ENCODE peak calls at places on chromosomes 12 and 14, in seven cellular contexts. One of them, this sample, is unnamed.

GRCh38 chr12:122291431-122291830 is 25.1 kb upstream of the VPS33A start:
- DNase-seq in ascending aorta: no peak
- DNase-seq in CD4-positive, alpha-beta T cell: no peak
- DNase-seq in NCI-H460: no peak
- DNase-seq in posterior cingulate gyrus: no peak
- DNase-seq in omental fat pad: no peak
- DNase-seq in Jurkat, Clone E6-1: no peak
- DNase-seq in this sample: no peak

GRCh38 chr12:2447861-2448260 is 346.9 kb upstream of the FKBP4 start:
- DNase-seq in ascending aorta: no peak
- DNase-seq in CD4-positive, alpha-beta T cell: no peak
- DNase-seq in NCI-H460: no peak
- DNase-seq in posterior cingulate gyrus: no peak
- DNase-seq in omental fat pad: no peak
- DNase-seq in Jurkat, Clone E6-1: no peak
- DNase-seq in this sample: no peak

GRCh38 chr14:55271572-55272414 is 572 bp downstream of the FBXO34 start:
- DNase-seq in ascending aorta: peak; percentile 49
- DNase-seq in CD4-positive, alpha-beta T cell: peak; percentile 32
- DNase-seq in NCI-H460: peak; percentile 64
- DNase-seq in posterior cingulate gyrus: peak; percentile 37
- DNase-seq in omental fat pad: peak; percentile 44
- DNase-seq in Jurkat, Clone E6-1: peak; percentile 25
- DNase-seq in this sample: peak; percentile 31

GRCh38 chr12:262817-263216 is at the start of gene SLC6A13:
- DNase-seq in ascending aorta: no peak
- DNase-seq in CD4-positive, alpha-beta T cell: no peak
- DNase-seq in NCI-H460: no peak
- DNase-seq in posterior cingulate gyrus: no peak
- DNase-seq in omental fat pad: no peak
- DNase-seq in Jurkat, Clone E6-1: no peak
- DNase-seq in this sample: no peak

GRCh38 chr12:127455347-127456265 is 811.4 kb upstream of the TMEM132C start:
- DNase-seq in ascending aorta: no peak
- DNase-seq in CD4-positive, alpha-beta T cell: no peak
- DNase-seq in NCI-H460: no peak
- DNase-seq in posterior cingulate gyrus: peak; percentile 16
- DNase-seq in omental fat pad: no peak
- DNase-seq in Jurkat, Clone E6-1: no peak
- DNase-seq in this sample: no peak

GRCh38 chr14:61226015-61226654 is 55.0 kb downstream of the TMEM30B start:
- DNase-seq in ascending aorta: no peak
- DNase-seq in CD4-positive, alpha-beta T cell: no peak
- DNase-seq in NCI-H460: no peak
- DNase-seq in posterior cingulate gyrus: no peak
- DNase-seq in omental fat pad: no peak
- DNase-seq in Jurkat, Clone E6-1: no peak
- DNase-seq in this sample: no peak

GRCh38 chr14:56666294-56666693 is 86.7 kb downstream of the TMEM260 start:
- DNase-seq in ascending aorta: no peak
- DNase-seq in CD4-positive, alpha-beta T cell: no peak
- DNase-seq in NCI-H460: no peak
- DNase-seq in posterior cingulate gyrus: no peak
- DNase-seq in omental fat pad: no peak
- DNase-seq in Jurkat, Clone E6-1: no peak
- DNase-seq in this sample: no peak

GRCh38 chr14:23006544-23007419 is 3.2 kb downstream of the C14orf93 start:
- DNase-seq in ascending aorta: peak; percentile 87
- DNase-seq in CD4-positive, alpha-beta T cell: peak; percentile 97
- DNase-seq in NCI-H460: peak; percentile 98
- DNase-seq in posterior cingulate gyrus: peak; percentile 98
- DNase-seq in omental fat pad: peak; percentile 75
- DNase-seq in Jurkat, Clone E6-1: peak; percentile 98
- DNase-seq in this sample: peak; percentile 89

GRCh38 chr12:124898200-124898950 is 16.1 kb downstream of the UBC start:
- DNase-seq in ascending aorta: no peak
- DNase-seq in CD4-positive, alpha-beta T cell: peak; percentile 58
- DNase-seq in NCI-H460: peak; percentile 80
- DNase-seq in posterior cingulate gyrus: peak; percentile 80
- DNase-seq in omental fat pad: no peak
- DNase-seq in Jurkat, Clone E6-1: peak; percentile 80
- DNase-seq in this sample: peak; percentile 45

GRCh38 chr14:102431751-102432150 is 69.0 kb downstream of the TECPR2 start:
- DNase-seq in ascending aorta: no peak
- DNase-seq in CD4-positive, alpha-beta T cell: no peak
- DNase-seq in NCI-H460: no peak
- DNase-seq in posterior cingulate gyrus: no peak
- DNase-seq in omental fat pad: no peak
- DNase-seq in Jurkat, Clone E6-1: no peak
- DNase-seq in this sample: no peak

GRCh38 chr12:93968928-93969327 is 179.4 kb upstream of the PLXNC1 start:
- DNase-seq in ascending aorta: no peak
- DNase-seq in CD4-positive, alpha-beta T cell: no peak
- DNase-seq in NCI-H460: no peak
- DNase-seq in posterior cingulate gyrus: no peak
- DNase-seq in omental fat pad: no peak
- DNase-seq in Jurkat, Clone E6-1: no peak
- DNase-seq in this sample: no peak

GRCh38 chr12:94616217-94616729 is 34.1 kb downstream of the TMCC3 start:
- DNase-seq in ascending aorta: no peak
- DNase-seq in CD4-positive, alpha-beta T cell: no peak
- DNase-seq in NCI-H460: no peak
- DNase-seq in posterior cingulate gyrus: peak; percentile 71
- DNase-seq in omental fat pad: no peak
- DNase-seq in Jurkat, Clone E6-1: no peak
- DNase-seq in this sample: no peak

GRCh38 chr14:99612065-99612736 is 8.2 kb upstream of the CCDC85C start:
- DNase-seq in ascending aorta: no peak
- DNase-seq in CD4-positive, alpha-beta T cell: no peak
- DNase-seq in NCI-H460: no peak
- DNase-seq in posterior cingulate gyrus: no peak
- DNase-seq in omental fat pad: no peak
- DNase-seq in Jurkat, Clone E6-1: no peak
- DNase-seq in this sample: no peak

GRCh38 chr14:104361101-104361591 is 218.4 kb upstream of the C14orf180 start:
- DNase-seq in ascending aorta: peak; percentile 4
- DNase-seq in CD4-positive, alpha-beta T cell: no peak
- DNase-seq in NCI-H460: no peak
- DNase-seq in posterior cingulate gyrus: no peak
- DNase-seq in omental fat pad: no peak
- DNase-seq in Jurkat, Clone E6-1: no peak
- DNase-seq in this sample: no peak

GRCh38 chr12:46617167-46617566 is 208.6 kb downstream of the SLC38A4 start:
- DNase-seq in ascending aorta: peak; percentile 12
- DNase-seq in CD4-positive, alpha-beta T cell: no peak
- DNase-seq in NCI-H460: no peak
- DNase-seq in posterior cingulate gyrus: no peak
- DNase-seq in omental fat pad: no peak
- DNase-seq in Jurkat, Clone E6-1: no peak
- DNase-seq in this sample: no peak

GRCh38 chr14:38217538-38217937 is 9.8 kb downstream of the SSTR1 start:
- DNase-seq in ascending aorta: no peak
- DNase-seq in CD4-positive, alpha-beta T cell: no peak
- DNase-seq in NCI-H460: no peak
- DNase-seq in posterior cingulate gyrus: no peak
- DNase-seq in omental fat pad: no peak
- DNase-seq in Jurkat, Clone E6-1: no peak
- DNase-seq in this sample: no peak

GRCh38 chr12:51326762-51327439 is 2.9 kb upstream of the BIN2 start:
- DNase-seq in ascending aorta: no peak
- DNase-seq in CD4-positive, alpha-beta T cell: no peak
- DNase-seq in NCI-H460: peak; percentile 36
- DNase-seq in posterior cingulate gyrus: no peak
- DNase-seq in omental fat pad: no peak
- DNase-seq in Jurkat, Clone E6-1: peak; percentile 61
- DNase-seq in this sample: no peak

GRCh38 chr12:94873368-94874085 is 130.0 kb downstream of the NDUFA12 start:
- DNase-seq in ascending aorta: no peak
- DNase-seq in CD4-positive, alpha-beta T cell: no peak
- DNase-seq in NCI-H460: no peak
- DNase-seq in posterior cingulate gyrus: no peak
- DNase-seq in omental fat pad: no peak
- DNase-seq in Jurkat, Clone E6-1: no peak
- DNase-seq in this sample: no peak

GRCh38 chr12:84411031-84411430 is 501.6 kb downstream of the SLC6A15 start:
- DNase-seq in ascending aorta: no peak
- DNase-seq in CD4-positive, alpha-beta T cell: no peak
- DNase-seq in NCI-H460: no peak
- DNase-seq in posterior cingulate gyrus: no peak
- DNase-seq in omental fat pad: no peak
- DNase-seq in Jurkat, Clone E6-1: no peak
- DNase-seq in this sample: no peak

GRCh38 chr12:111434680-111435338 is 29.1 kb downstream of the SH2B3 start:
- DNase-seq in ascending aorta: no peak
- DNase-seq in CD4-positive, alpha-beta T cell: peak; percentile 86
- DNase-seq in NCI-H460: no peak
- DNase-seq in posterior cingulate gyrus: no peak
- DNase-seq in omental fat pad: no peak
- DNase-seq in Jurkat, Clone E6-1: peak; percentile 59
- DNase-seq in this sample: peak; percentile 72

GRCh38 chr14:43019826-43020225 is 1413.2 kb downstream of the LRFN5 start:
- DNase-seq in ascending aorta: no peak
- DNase-seq in CD4-positive, alpha-beta T cell: no peak
- DNase-seq in NCI-H460: no peak
- DNase-seq in posterior cingulate gyrus: no peak
- DNase-seq in omental fat pad: no peak
- DNase-seq in Jurkat, Clone E6-1: no peak
- DNase-seq in this sample: no peak

GRCh38 chr12:43113153-43113552 is 438.9 kb downstream of the ADAMTS20 start:
- DNase-seq in ascending aorta: no peak
- DNase-seq in CD4-positive, alpha-beta T cell: no peak
- DNase-seq in NCI-H460: no peak
- DNase-seq in posterior cingulate gyrus: no peak
- DNase-seq in omental fat pad: no peak
- DNase-seq in Jurkat, Clone E6-1: no peak
- DNase-seq in this sample: no peak

GRCh38 chr12:5988659-5989116 is 43.6 kb upstream of the ANO2 start:
- DNase-seq in ascending aorta: no peak
- DNase-seq in CD4-positive, alpha-beta T cell: peak; percentile 64
- DNase-seq in NCI-H460: peak; percentile 54
- DNase-seq in posterior cingulate gyrus: peak; percentile 82
- DNase-seq in omental fat pad: peak; percentile 69
- DNase-seq in Jurkat, Clone E6-1: peak; percentile 32
- DNase-seq in this sample: peak; percentile 15

GRCh38 chr12:11508699-11509098 is 113.3 kb upstream of the PRB2 start:
- DNase-seq in ascending aorta: no peak
- DNase-seq in CD4-positive, alpha-beta T cell: no peak
- DNase-seq in NCI-H460: no peak
- DNase-seq in posterior cingulate gyrus: peak; percentile 40
- DNase-seq in omental fat pad: no peak
- DNase-seq in Jurkat, Clone E6-1: no peak
- DNase-seq in this sample: no peak

GRCh38 chr12:106317406-106318082 is 15.0 kb downstream of the TCP11L2 start:
- DNase-seq in ascending aorta: no peak
- DNase-seq in CD4-positive, alpha-beta T cell: no peak
- DNase-seq in NCI-H460: no peak
- DNase-seq in posterior cingulate gyrus: no peak
- DNase-seq in omental fat pad: no peak
- DNase-seq in Jurkat, Clone E6-1: no peak
- DNase-seq in this sample: no peak

GRCh38 chr14:35949933-35950332 is 123.8 kb downstream of the BRMS1L start:
- DNase-seq in ascending aorta: no peak
- DNase-seq in CD4-positive, alpha-beta T cell: no peak
- DNase-seq in NCI-H460: no peak
- DNase-seq in posterior cingulate gyrus: no peak
- DNase-seq in omental fat pad: no peak
- DNase-seq in Jurkat, Clone E6-1: no peak
- DNase-seq in this sample: no peak